ENCODE peak calls at places on chromosomes 12 and 14, in five cellular contexts. M is A549, J is IMR-90, P is GM12878, L is K562. H is an unnamed sample.

GRCh38 chr12:46553911-46554310 is 181.3 kb upstream of the SLC38A2 start:
- DNase-seq in L (no peak), P (no peak), M (no peak), J (peak; percentile 76), H (no peak)

GRCh38 chr14:72906316-72906715 is 12.4 kb upstream of the DPF3 start:
- DNase-seq in M (no peak), L (no peak), P (no peak), J (peak; percentile 87), H (no peak)

GRCh38 chr14:96917442-96917963 is 120.3 kb downstream of the VRK1 start:
- DNase-seq in L (peak; percentile 91), P (no peak), J (no peak), M (no peak), H (no peak)

GRCh38 chr14:71885301-71885700 is 46.9 kb upstream of the RGS6 start:
- DNase-seq in J (no peak), M (no peak), P (no peak), L (no peak), H (no peak)

GRCh38 chr12:3000548-3001275 is 41.5 kb downstream of the TEAD4 start:
- DNase-seq in L (peak; percentile 23), P (no peak), M (no peak), J (no peak), H (no peak)

GRCh38 chr12:46459111-46459510 is 86.5 kb upstream of the SLC38A2 start:
- DNase-seq in M (no peak), L (no peak), J (peak; percentile 91), P (no peak), H (no peak)

GRCh38 chr12:57216931-57217871 is 607 bp downstream of the NXPH4 start:
- DNase-seq in J (no peak), L (no peak), P (no peak), M (no peak), H (peak; percentile 56)

GRCh38 chr12:12445165-12445881 is 88.4 kb downstream of the BORCS5 start:
- DNase-seq in J (no peak), L (no peak), M (no peak), P (no peak), H (no peak)

GRCh38 chr14:52936437-52936836 is 14.4 kb downstream of the FERMT2 start:
- DNase-seq in P (no peak), L (no peak), J (no peak), M (no peak), H (no peak)

GRCh38 chr12:1680804-1681492 is 9.9 kb upstream of the ADIPOR2 start:
- DNase-seq in M (no peak), L (peak; percentile 22), J (no peak), P (no peak), H (no peak)

GRCh38 chr14:55450124-55450523 is 9.7 kb upstream of the TBPL2 start:
- DNase-seq in M (no peak), J (no peak), P (no peak), L (no peak), H (no peak)

GRCh38 chr14:75630695-75631452 is 29.8 kb downstream of the ERG28 start:
- DNase-seq in J (no peak), L (no peak), P (no peak), M (no peak), H (no peak)

GRCh38 chr12:87671757-87672156 is 357.4 kb downstream of the C12orf50 start:
- DNase-seq in M (no peak), L (no peak), J (no peak), P (no peak), H (no peak)

GRCh38 chr12:132513070-132513398 is 23.1 kb downstream of the FBRSL1 start:
- DNase-seq in P (no peak), L (no peak), J (peak; percentile 75), M (no peak), H (no peak)

GRCh38 chr12:57720606-57721595 is 17.6 kb downstream of the AGAP2 start:
- DNase-seq in J (no peak), L (no peak), M (no peak), P (no peak), H (no peak)

GRCh38 chr12:94025730-94026129 is 122.6 kb upstream of the PLXNC1 start:
- DNase-seq in M (no peak), J (no peak), P (no peak), L (no peak), H (no peak)

GRCh38 chr14:102390486-102390885 is 27.7 kb downstream of the TECPR2 start:
- DNase-seq in M (no peak), L (no peak), P (no peak), J (peak; percentile 57), H (no peak)

GRCh38 chr12:94099191-94099983 is 49.0 kb upstream of the PLXNC1 start:
- DNase-seq in L (peak; percentile 17), M (no peak), P (no peak), J (peak; percentile 81), H (peak; percentile 23)

GRCh38 chr14:58617619-58618018 is 20.1 kb upstream of the DACT1 start:
- DNase-seq in M (no peak), J (peak; percentile 18), P (no peak), L (no peak), H (no peak)

GRCh38 chr12:14886271-14886670 is 617 bp upstream of the MGP start:
- DNase-seq in L (no peak), P (no peak), M (no peak), J (no peak), H (no peak)

GRCh38 chr14:52103416-52103815 is 34.6 kb upstream of the NID2 start:
- DNase-seq in J (no peak), L (no peak), M (no peak), P (no peak), H (no peak)

GRCh38 chr14:67420102-67420739 is 8.3 kb upstream of the PLEK2 start:
- DNase-seq in L (peak; percentile 59), M (no peak), J (no peak), P (no peak), H (no peak)

GRCh38 chr14:34030864-34031263 is 80.0 kb upstream of the EGLN3 start:
- DNase-seq in P (no peak), J (peak; percentile 35), L (no peak), M (no peak), H (peak; percentile 29)

GRCh38 chr12:12999276-12999958 is 648 bp downstream of the HEBP1 start:
- DNase-seq in M (no peak), P (no peak), J (no peak), L (peak; percentile 40), H (no peak)

GRCh38 chr12:12474931-12475485 is 87.7 kb downstream of the DUSP16 start:
- DNase-seq in L (peak; percentile 35), J (peak; percentile 43), M (no peak), P (peak; percentile 87), H (no peak)

GRCh38 chr14:96097752-96098151 is 58.6 kb downstream of the C14orf132 start:
- DNase-seq in L (no peak), P (no peak), M (no peak), J (no peak), H (no peak)

DNA sequence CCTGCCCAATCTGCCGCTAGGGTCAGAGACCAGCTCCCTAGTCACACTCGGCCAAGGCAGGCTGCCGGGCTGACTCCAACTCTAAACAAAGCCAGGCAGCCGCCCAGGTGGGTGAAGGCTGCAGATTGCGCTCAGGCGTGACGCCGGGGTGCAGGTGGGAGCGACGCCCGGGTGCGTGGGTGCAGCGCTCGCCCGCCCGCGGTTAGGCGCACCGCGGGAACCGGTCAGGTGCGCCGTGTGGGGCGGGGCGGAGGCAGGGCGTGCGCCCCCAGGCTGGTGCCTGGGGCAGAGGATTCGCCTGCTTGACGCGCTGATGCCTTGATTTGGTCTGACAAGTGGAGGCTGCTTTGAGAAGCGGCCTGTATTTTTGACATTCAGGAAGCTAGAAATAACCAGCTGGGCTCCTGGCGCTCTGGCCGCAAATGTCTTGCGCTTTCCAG is 126.7 kb upstream of the HIF1A start:
- DNase-seq in J (no peak), P (peak; percentile 52), M (no peak), L (no peak), H (no peak)
- H3K4me3 ChIP-seq in J (no peak overlapping the region), P (peak overlapping the region; percentile 66), M (no peak overlapping the region), L (no peak overlapping the region), H (no peak overlapping the region)

GRCh38 chr12:54591001-54591591 is 2.6 kb upstream of the PPP1R1A start:
- DNase-seq in L (no peak), J (peak; percentile 10), M (no peak), P (no peak), H (no peak)

GRCh38 chr12:54595471-54595870 is 7.0 kb upstream of the PPP1R1A start:
- DNase-seq in L (no peak), M (no peak), P (no peak), J (no peak), H (no peak)

GRCh38 chr12:54593716-54594115 is 5.3 kb upstream of the PPP1R1A start:
- DNase-seq in P (no peak), L (no peak), M (no peak), J (no peak), H (no peak)

GRCh38 chr12:54592316-54592715 is 3.9 kb upstream of the PPP1R1A start:
- DNase-seq in M (no peak), L (no peak), J (peak; percentile 1), P (no peak), H (no peak)

GRCh38 chr12:54593135-54593534 is 4.7 kb upstream of the PPP1R1A start:
- DNase-seq in M (no peak), L (no peak), P (no peak), J (no peak), H (no peak)
- TF ChIP-seq RCOR1 in M (no peak), L (no peak), P (no peak), J (no peak), H (no peak)

GRCh38 chr12:122499991-122500684 is 594 bp downstream of the ZCCHC8 start:
- DNase-seq in P (no peak), L (peak; percentile 62), J (peak; percentile 73), M (peak; percentile 71), H (peak; percentile 68)

GRCh38 chr12:122500685-122501488 is at the start of gene ZCCHC8:
- DNase-seq in J (peak; percentile 98), L (peak; percentile 93), M (peak; percentile 99), P (peak; percentile 95), H (peak; percentile 92)

GRCh38 chr12:122503783-122504590 is 3.3 kb upstream of the ZCCHC8 start:
- DNase-seq in M (no peak), L (no peak), P (no peak), J (no peak), H (no peak)

GRCh38 chr12:122503147-122503751 is 2.5 kb upstream of the ZCCHC8 start:
- DNase-seq in L (no peak), J (peak; percentile 5), M (no peak), P (no peak), H (no peak)

DNA sequence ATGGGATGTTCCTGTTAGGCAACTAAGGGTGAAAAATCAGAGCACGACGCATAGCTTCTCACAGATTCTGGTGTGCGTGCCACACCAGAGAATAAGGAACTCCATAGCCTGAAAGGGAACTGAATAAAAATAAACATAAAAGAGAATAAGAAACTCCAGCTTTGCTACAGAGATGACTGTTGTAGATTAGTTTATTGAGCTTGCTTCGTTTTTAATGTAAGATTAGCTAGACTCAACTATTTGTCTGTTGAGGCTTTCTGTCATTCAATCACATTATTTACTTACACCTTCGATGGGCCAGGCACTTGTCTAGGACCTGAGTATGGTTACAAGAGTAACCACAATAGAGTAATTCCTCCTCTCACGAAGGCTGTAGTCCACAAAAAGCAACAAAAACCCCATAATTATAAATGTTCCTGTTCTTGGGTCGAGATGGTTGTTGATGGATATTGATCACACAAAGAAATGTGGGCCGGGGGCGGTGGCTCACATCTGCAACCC is 807 bp upstream of the ZCCHC8 start:
- DNase-seq in M (no peak), L (no peak), J (no peak), P (no peak), H (no peak)
- H3K4me3 ChIP-seq in M (peak overlapping the region; percentile 35), L (peak overlapping the region; percentile 94), J (no peak overlapping the region), P (peak overlapping the region; percentile 59), H (peak overlapping the region; percentile 63)

DNA sequence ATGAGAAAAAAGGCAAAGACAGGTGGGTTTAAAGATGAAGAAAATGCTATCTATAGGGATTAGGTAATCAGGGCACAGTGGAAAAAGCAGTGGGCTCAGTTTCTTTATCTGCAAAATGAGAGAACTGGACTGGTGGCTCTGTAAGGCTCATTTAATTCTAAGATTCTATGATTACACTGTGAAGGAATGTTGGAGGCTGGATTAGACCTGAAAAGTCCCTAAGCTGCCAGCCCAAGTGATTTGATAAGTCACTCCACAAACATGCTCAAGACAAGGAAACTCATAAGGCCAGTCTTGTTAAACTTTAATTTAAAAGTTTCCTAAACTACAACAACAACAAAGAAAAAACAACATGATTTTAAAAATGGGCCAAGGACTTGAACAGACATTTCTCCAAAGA is 75.1 kb downstream of the DCAF5 start:
- DNase-seq in P (no peak), M (peak; percentile 77), L (no peak), J (peak; percentile 92), H (no peak)
- TF ChIP-seq RCOR1 in P (no peak), M (no peak), L (no peak), J (no peak), H (no peak)

H was measured in SK-N-SH.